ENCODE peak calls at places on chromosomes 6 and 20, in six cellular contexts. W is hepatocyte; F is left lung; P is GM23248; O is lower lobe of right lung; R is CD8-positive, alpha-beta memory T cell. X is an unnamed sample. For H3K9me3, the result is how much of the 10 kb centered on the place peaks cover.

GRCh38 chr6:30684386-30685156 is 1.9 kb downstream of the PPP1R18 start:
- DNase-seq in W (no peak), F (peak), P (peak), O (peak), R (peak), X (no peak)

GRCh38 chr6:88445188-88445958 is 279.2 kb upstream of the CNR1 start:
- DNase-seq in W (no peak), F (no peak), P (no peak), O (no peak), R (no peak), X (no peak)

GRCh38 chr20:17229256-17229655 is 2.4 kb downstream of the PCSK2 start:
- DNase-seq in W (no peak), F (no peak), P (no peak), O (no peak), R (no peak), X (no peak)

GRCh38 chr6:101883398-101883975 is 490.0 kb downstream of the GRIK2 start:
- DNase-seq in W (peak), F (no peak), P (no peak), O (no peak), R (no peak), X (no peak)

GRCh38 chr6:13409991-13410390 is 77.4 kb downstream of the GFOD1 start:
- DNase-seq in W (no peak), F (no peak), P (no peak), O (no peak), R (no peak), X (no peak)

GRCh38 chr20:38434310-38434741 is 802 bp downstream of the SNHG17 start:
- DNase-seq in W (peak), F (peak), P (peak), O (peak), R (peak), X (no peak)

GRCh38 chr20:46959081-46959692 is 64.5 kb downstream of the EYA2 start:
- DNase-seq in W (no peak), F (no peak), P (peak), O (no peak), R (no peak), X (no peak)

GRCh38 chr6:43610431-43610830 is 18.6 kb downstream of the GTPBP2 start:
- DNase-seq in W (no peak), F (no peak), P (peak), O (no peak), R (no peak), X (no peak)

GRCh38 chr20:17525650-17526049 is 5.5 kb downstream of the BFSP1 start:
- DNase-seq in W (peak), F (no peak), P (no peak), O (no peak), R (no peak), X (no peak)

GRCh38 chr6:24668997-24669361 is 2.1 kb downstream of the ACOT13 start:
- DNase-seq in W (no peak), F (no peak), P (no peak), O (no peak), R (no peak), X (no peak)

GRCh38 chr6:24672573-24673182 is 5.8 kb downstream of the ACOT13 start:
- DNase-seq in W (no peak), F (no peak), P (no peak), O (no peak), R (no peak), X (no peak)

GRCh38 chr6:24673625-24674024 is 6.7 kb downstream of the ACOT13 start:
- DNase-seq in W (no peak), F (no peak), P (no peak), O (no peak), R (no peak), X (no peak)
- H3K9me3 ChIP-seq in W (under half), F (under half), P (under half), O (under half), R (under half), X (under half)

DNA sequence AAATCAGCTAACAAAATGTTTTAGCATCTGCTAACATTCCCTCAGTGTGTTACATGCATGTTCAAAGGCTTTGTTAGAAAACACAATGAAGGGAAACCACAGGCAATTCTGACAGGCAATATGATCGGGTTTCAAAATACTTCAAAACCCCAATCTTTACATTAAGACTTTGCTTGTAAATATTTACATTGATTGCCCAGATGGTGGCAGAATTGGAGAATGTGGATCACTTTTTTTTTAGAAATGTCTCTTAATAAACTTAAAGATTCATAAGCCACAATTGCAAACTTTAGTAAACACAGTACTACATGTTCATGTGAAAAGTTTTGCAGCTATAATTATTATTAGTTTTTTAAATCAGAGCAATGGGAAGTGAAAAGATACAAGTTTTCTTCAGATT is 928.5 kb upstream of the FLRT3 start:
- DNase-seq in W (no peak), F (no peak), P (no peak), O (no peak), R (no peak), X (no peak)
- H3K9me3 ChIP-seq in W (under half), F (under half), P (under half), O (under half), R (under half), X (under half)

DNA sequence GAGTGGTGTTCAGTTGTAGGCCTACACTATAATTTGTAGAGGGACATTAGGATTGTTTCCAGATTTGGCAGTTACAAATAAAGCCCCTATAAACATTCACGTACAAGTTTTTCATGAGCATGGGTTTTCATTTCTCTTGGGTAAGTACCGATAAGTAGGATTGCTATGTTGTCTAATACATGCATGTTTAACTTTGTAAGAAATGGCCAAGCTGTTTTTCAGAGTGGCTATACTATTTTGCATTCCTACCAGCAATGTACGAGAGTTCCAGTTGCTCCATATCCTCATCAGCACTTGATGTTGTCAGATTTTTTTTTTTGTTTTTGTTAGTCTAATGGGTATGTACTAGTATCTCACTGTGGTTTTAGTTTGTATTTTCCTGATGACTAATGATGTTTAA is 11.2 kb upstream of the APCDD1L start:
- DNase-seq in W (no peak), F (no peak), P (no peak), O (no peak), R (no peak), X (no peak)
- H3K9me3 ChIP-seq in W (under half), F (under half), P (under half), O (under half), R (under half), X (under half)

GRCh38 chr6:155502393-155502792 is 46.8 kb upstream of the NOX3 start:
- DNase-seq in W (no peak), F (no peak), P (no peak), O (no peak), R (no peak), X (no peak)

GRCh38 chr6:155510879-155511278 is 55.2 kb upstream of the NOX3 start:
- DNase-seq in W (no peak), F (no peak), P (no peak), O (no peak), R (no peak), X (no peak)

GRCh38 chr6:155504848-155505247 is 49.2 kb upstream of the NOX3 start:
- DNase-seq in W (no peak), F (no peak), P (no peak), O (no peak), R (no peak), X (no peak)

GRCh38 chr6:155509743-155510475 is 54.3 kb upstream of the NOX3 start:
- DNase-seq in W (no peak), F (no peak), P (no peak), O (no peak), R (no peak), X (no peak)

DNA sequence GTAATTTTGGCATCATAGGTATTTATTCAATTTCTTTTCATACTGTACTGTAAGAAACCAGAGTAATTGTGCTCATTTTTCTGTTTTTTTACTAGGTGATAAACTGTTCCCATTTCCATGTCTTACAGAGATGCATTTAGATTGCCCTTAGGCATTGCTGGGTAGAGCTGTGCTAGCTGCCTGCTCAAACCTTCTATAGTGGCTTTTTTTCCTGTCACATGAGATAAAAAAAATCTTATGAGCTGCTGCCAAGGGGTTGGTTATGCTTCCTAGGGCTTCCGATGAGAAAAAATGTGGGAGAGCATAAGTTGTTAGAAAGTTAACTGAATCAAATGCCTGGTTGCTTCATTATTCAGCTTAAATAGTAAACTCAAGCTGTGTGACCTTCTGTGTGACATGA is 49.9 kb upstream of the NOX3 start:
- DNase-seq in W (no peak), F (no peak), P (no peak), O (no peak), R (no peak), X (no peak)
- H3K9me3 ChIP-seq in W (under half), F (under half), P (under half), O (under half), R (under half), X (under half)

GRCh38 chr20:42102000-42102399 is 483.8 kb upstream of the CHD6 start:
- DNase-seq in W (no peak), F (no peak), P (no peak), O (no peak), R (no peak), X (no peak)
- H3K9me3 ChIP-seq in W (under half), F (under half), P (under half), O (under half), R (under half), X (under half)

X was measured in T-helper 17 cell.